ENCODE peak calls at places on chromosomes 5 and 9, in four cellular contexts. One of them, this sample, is unnamed.

GRCh38 chr9:91166796-91167366 is 194.8 kb downstream of the AUH start:
- DNase-seq in fibroblast of mammary gland: no peak
- DNase-seq in AG04450: no peak
- DNase-seq in substantia nigra: no peak
- DNase-seq in this sample: no peak

GRCh38 chr9:134839441-134840125 is 41.0 kb upstream of the FCN2 start:
- DNase-seq in fibroblast of mammary gland: no peak
- DNase-seq in AG04450: no peak
- DNase-seq in substantia nigra: no peak
- DNase-seq in this sample: no peak

GRCh38 chr5:102294996-102295395 is 1.1 kb downstream of the SLCO4C1 start:
- DNase-seq in fibroblast of mammary gland: no peak
- DNase-seq in AG04450: no peak
- DNase-seq in substantia nigra: no peak
- DNase-seq in this sample: no peak

GRCh38 chr9:20447291-20447690 is 175.0 kb downstream of the MLLT3 start:
- DNase-seq in fibroblast of mammary gland: no peak
- DNase-seq in AG04450: no peak
- DNase-seq in substantia nigra: no peak
- DNase-seq in this sample: no peak

GRCh38 chr5:163407034-163407652 is 30.3 kb upstream of the CCNG1 start:
- DNase-seq in fibroblast of mammary gland: peak
- DNase-seq in AG04450: no peak
- DNase-seq in substantia nigra: no peak
- DNase-seq in this sample: peak

GRCh38 chr5:1133510-1134255 is 21.8 kb upstream of the SLC12A7 start:
- DNase-seq in fibroblast of mammary gland: no peak
- DNase-seq in AG04450: no peak
- DNase-seq in substantia nigra: no peak
- DNase-seq in this sample: peak

GRCh38 chr5:104540448-104540847 is 977.9 kb upstream of the NUDT12 start:
- DNase-seq in fibroblast of mammary gland: peak
- DNase-seq in AG04450: peak
- DNase-seq in substantia nigra: no peak
- DNase-seq in this sample: no peak

GRCh38 chr9:136012651-136013050 is 51.5 kb upstream of the UBAC1 start:
- DNase-seq in fibroblast of mammary gland: peak
- DNase-seq in AG04450: no peak
- DNase-seq in substantia nigra: no peak
- DNase-seq in this sample: no peak

GRCh38 chr5:142296914-142297417 is 27.9 kb downstream of the SPRY4 start:
- DNase-seq in fibroblast of mammary gland: no peak
- DNase-seq in AG04450: peak
- DNase-seq in substantia nigra: no peak
- DNase-seq in this sample: no peak

GRCh38 chr5:51226420-51226735 is 156.9 kb upstream of the ISL1 start:
- DNase-seq in fibroblast of mammary gland: no peak
- DNase-seq in AG04450: no peak
- DNase-seq in substantia nigra: no peak
- DNase-seq in this sample: no peak

GRCh38 chr9:93575706-93576295 is 583 bp upstream of the PHF2 start:
- DNase-seq in fibroblast of mammary gland: no peak
- DNase-seq in AG04450: no peak
- DNase-seq in substantia nigra: no peak
- DNase-seq in this sample: peak

GRCh38 chr5:168301593-168302388 is 10.3 kb downstream of the WWC1 start:
- DNase-seq in fibroblast of mammary gland: no peak
- DNase-seq in AG04450: no peak
- DNase-seq in substantia nigra: no peak
- DNase-seq in this sample: no peak